ENCODE peak calls at places on chromosomes 7 and 10, in eight cellular contexts. C is transverse colon, E is esophagus muscularis mucosa, L is H9, H is SJCRH30, P is iPS DF 6.9, O is kidney, K is HCT116. D is an unnamed sample.

GRCh38 chr10:101560293-101561067 is 27.6 kb downstream of the POLL start:
- DNase-seq in C (no peak), E (no peak), L (peak; percentile 25), H (no peak), P (no peak), O (no peak), K (no peak), D (no peak)

GRCh38 chr7:127253289-127254162 is 785 bp upstream of the GRM8 start:
- DNase-seq in C (peak; percentile 77), E (no peak), L (peak; percentile 80), H (peak; percentile 80), P (no peak), O (peak; percentile 83), K (peak; percentile 15), D (peak; percentile 38)

GRCh38 chr7:22189741-22190140 is 167.2 kb downstream of the RAPGEF5 start:
- DNase-seq in C (no peak), E (no peak), L (no peak), H (no peak), P (no peak), O (no peak), K (no peak), D (no peak)

GRCh38 chr10:75021851-75022250 is 89.6 kb upstream of the SAMD8 start:
- DNase-seq in C (peak; percentile 30), E (no peak), L (no peak), H (no peak), P (no peak), O (no peak), K (no peak), D (no peak)

GRCh38 chr7:43113622-43114450 is 1.4 kb downstream of the HECW1 start:
- DNase-seq in C (no peak), E (peak; percentile 90), L (no peak), H (no peak), P (no peak), O (no peak), K (no peak), D (no peak)

GRCh38 chr7:124251616-124252015 is 218.7 kb upstream of the TMEM229A start:
- DNase-seq in C (no peak), E (no peak), L (no peak), H (no peak), P (no peak), O (no peak), K (no peak), D (no peak)

GRCh38 chr7:50653116-50653854 is 88.1 kb upstream of the DDC start:
- DNase-seq in C (peak; percentile 35), E (no peak), L (no peak), H (no peak), P (no peak), O (no peak), K (no peak), D (no peak)

GRCh38 chr7:150489812-150490211 is 24.9 kb upstream of the GIMAP7 start:
- DNase-seq in C (no peak), E (no peak), L (no peak), H (no peak), P (no peak), O (no peak), K (no peak), D (no peak)

GRCh38 chr10:11685787-11686218 is 56.4 kb upstream of the ECHDC3 start:
- DNase-seq in C (peak; percentile 87), E (no peak), L (no peak), H (no peak), P (no peak), O (peak; percentile 67), K (peak; percentile 78), D (peak; percentile 31)

GRCh38 chr7:116653204-116653603 is 18.8 kb upstream of the MET start:
- DNase-seq in C (no peak), E (no peak), L (no peak), H (peak; percentile 76), P (no peak), O (no peak), K (peak; percentile 49), D (no peak)

GRCh38 chr10:73887038-73888015 is 13.0 kb upstream of the CAMK2G start:
- DNase-seq in C (peak; percentile 63), E (peak; percentile 93), L (no peak), H (peak; percentile 91), P (no peak), O (peak; percentile 92), K (peak; percentile 88), D (no peak)

GRCh38 chr7:460374-461117 is 59.1 kb downstream of the PDGFA start:
- DNase-seq in C (no peak), E (no peak), L (peak; percentile 72), H (peak; percentile 65), P (no peak), O (peak; percentile 86), K (no peak), D (no peak)

GRCh38 chr10:72081210-72081609 is 7.1 kb downstream of the SPOCK2 start:
- DNase-seq in C (no peak), E (no peak), L (peak; percentile 23), H (no peak), P (no peak), O (no peak), K (no peak), D (no peak)
- H3K9me3 ChIP-seq in C (no peaks in the 10 kb centered on the region), E (no peaks in the 10 kb centered on the region), L (no peaks in the 10 kb centered on the region), H (no peaks in the 10 kb centered on the region), P (no peaks in the 10 kb centered on the region), O (no peaks in the 10 kb centered on the region), K (no peaks in the 10 kb centered on the region), D (no peaks in the 10 kb centered on the region)

GRCh38 chr10:133021116-133021962 is 66.4 kb upstream of the ADGRA1 start:
- DNase-seq in C (no peak), E (no peak), L (no peak), H (no peak), P (no peak), O (peak; percentile 63), K (no peak), D (no peak)
- H3K9me3 ChIP-seq in C (no peaks in the 10 kb centered on the region), E (no peaks in the 10 kb centered on the region), L (no peaks in the 10 kb centered on the region), H (no peaks in the 10 kb centered on the region), P (no peaks in the 10 kb centered on the region), O (no peaks in the 10 kb centered on the region), K (no peaks in the 10 kb centered on the region), D (no peaks in the 10 kb centered on the region)

DNA sequence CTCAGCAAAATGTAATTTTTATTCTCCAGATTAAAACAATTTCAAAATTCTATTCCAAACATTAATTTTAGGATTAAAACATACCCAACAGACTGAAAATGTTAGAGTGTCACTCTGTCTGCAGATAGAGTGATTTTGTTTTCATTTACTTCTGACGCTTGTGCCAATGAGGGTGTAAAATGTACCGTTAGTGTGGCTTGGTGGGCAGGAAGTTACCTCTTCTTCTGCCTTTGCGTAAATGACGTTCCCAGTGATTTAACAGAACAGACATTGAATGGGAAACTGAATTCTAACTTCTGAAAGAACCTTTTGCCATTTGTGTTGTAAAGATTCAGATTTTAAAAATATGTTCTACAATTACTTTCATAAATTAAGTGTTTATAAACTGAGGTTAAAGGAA is 47.0 kb upstream of the DRGX start:
- DNase-seq in C (no peak), E (no peak), L (no peak), H (no peak), P (no peak), O (no peak), K (no peak), D (no peak)
- H3K9me3 ChIP-seq in C (no peaks in the 10 kb centered on the region), E (no peaks in the 10 kb centered on the region), L (no peaks in the 10 kb centered on the region), H (no peaks in the 10 kb centered on the region), P (no peaks in the 10 kb centered on the region), O (no peaks in the 10 kb centered on the region), K (no peaks in the 10 kb centered on the region), D (no peaks in the 10 kb centered on the region)

GRCh38 chr7:157469181-157470016 is 132.6 kb downstream of the DNAJB6 start:
- DNase-seq in C (no peak), E (no peak), L (peak; percentile 25), H (no peak), P (no peak), O (no peak), K (no peak), D (no peak)
- H3K9me3 ChIP-seq in C (peaks cover 5% of the 10 kb centered on the region), E (no peaks in the 10 kb centered on the region), L (peaks cover 6% of the 10 kb centered on the region), H (peaks cover 11% of the 10 kb centered on the region), P (peaks cover 20% of the 10 kb centered on the region), O (no peaks in the 10 kb centered on the region), K (peaks cover 16% of the 10 kb centered on the region), D (no peaks in the 10 kb centered on the region)